ENCODE peak calls at places on chromosomes 2 and 18, in seven cellular contexts. X is upper lobe of left lung, V is A549, N is transverse colon, Z is thyroid gland, Y is stomach, T is esophagus squamous epithelium. S is an unnamed sample.

GRCh38 chr2:239817011-239817490 is 208.1 kb downstream of the NDUFA10 start:
- DNase-seq in X (no peak), V (no peak), N (no peak), Z (no peak), Y (peak; percentile 15), T (no peak), S (no peak)

GRCh38 chr2:227471924-227472264 is at the start of gene AGFG1:
- DNase-seq in X (peak; percentile 91), V (peak; percentile 88), N (peak; percentile 88), Z (peak; percentile 79), Y (peak; percentile 89), T (peak; percentile 36), S (peak; percentile 92)

GRCh38 chr2:69741281-69742169 is at the start of gene ANXA4:
- DNase-seq in X (peak; percentile 95), V (peak; percentile 91), N (peak; percentile 92), Z (peak; percentile 89), Y (peak; percentile 90), T (peak; percentile 9), S (peak; percentile 90)

GRCh38 chr2:74587664-74588277 is 33.3 kb downstream of the DOK1 start:
- DNase-seq in X (peak; percentile 66), V (peak; percentile 77), N (peak; percentile 65), Z (peak; percentile 70), Y (peak; percentile 69), T (no peak), S (peak; percentile 72)

GRCh38 chr18:78984941-78985784 is 5.5 kb downstream of the SALL3 start:
- DNase-seq in X (peak; percentile 50), V (peak; percentile 28), N (no peak), Z (no peak), Y (no peak), T (no peak), S (no peak)

GRCh38 chr2:239381709-239382134 is 19.1 kb downstream of the HDAC4 start:
- DNase-seq in X (no peak), V (no peak), N (no peak), Z (no peak), Y (no peak), T (no peak), S (no peak)

GRCh38 chr2:61575447-61575859 is 37.3 kb upstream of the XPO1 start:
- DNase-seq in X (no peak), V (no peak), N (no peak), Z (no peak), Y (no peak), T (no peak), S (no peak)

GRCh38 chr2:15701326-15701907 is 109.7 kb downstream of the DDX1 start:
- DNase-seq in X (no peak), V (no peak), N (peak; percentile 38), Z (no peak), Y (no peak), T (no peak), S (no peak)

GRCh38 chr2:10257036-10257435 is 45.7 kb upstream of the HPCAL1 start:
- DNase-seq in X (no peak), V (no peak), N (no peak), Z (no peak), Y (no peak), T (no peak), S (no peak)

GRCh38 chr2:39408351-39409136 is 28.5 kb downstream of the MAP4K3 start:
- DNase-seq in X (no peak), V (no peak), N (no peak), Z (no peak), Y (no peak), T (no peak), S (no peak)

GRCh38 chr2:178747767-178748166 is 59.5 kb downstream of the TTN start:
- DNase-seq in X (no peak), V (no peak), N (no peak), Z (no peak), Y (no peak), T (no peak), S (no peak)

GRCh38 chr2:217990389-217990788 is 12.4 kb downstream of the TNS1 start:
- DNase-seq in X (no peak), V (no peak), N (no peak), Z (no peak), Y (no peak), T (no peak), S (no peak)

GRCh38 chr2:33160217-33160616 is 213.5 kb downstream of the LTBP1 start:
- DNase-seq in X (no peak), V (no peak), N (no peak), Z (no peak), Y (no peak), T (no peak), S (no peak)

GRCh38 chr2:68156419-68156818 is 1.3 kb upstream of the PNO1 start:
- DNase-seq in X (no peak), V (no peak), N (no peak), Z (no peak), Y (no peak), T (no peak), S (no peak)

GRCh38 chr18:28960146-28960545 is 783.2 kb upstream of the CDH2 start:
- DNase-seq in X (no peak), V (no peak), N (no peak), Z (no peak), Y (no peak), T (no peak), S (no peak)

GRCh38 chr2:113253453-113253852 is 25.3 kb downstream of the PAX8 start:
- DNase-seq in X (no peak), V (no peak), N (no peak), Z (no peak), Y (no peak), T (no peak), S (no peak)

GRCh38 chr2:221549143-221549542 is 23.0 kb downstream of the EPHA4 start:
- DNase-seq in X (no peak), V (no peak), N (no peak), Z (no peak), Y (no peak), T (no peak), S (no peak)

GRCh38 chr2:142165790-142166189 is 35.0 kb upstream of the LRP1B start:
- DNase-seq in X (no peak), V (peak; percentile 67), N (no peak), Z (no peak), Y (no peak), T (no peak), S (peak; percentile 30)

GRCh38 chr18:3075491-3075890 is 62.5 kb upstream of the LPIN2 start:
- DNase-seq in X (no peak), V (no peak), N (no peak), Z (no peak), Y (no peak), T (no peak), S (no peak)

DNA sequence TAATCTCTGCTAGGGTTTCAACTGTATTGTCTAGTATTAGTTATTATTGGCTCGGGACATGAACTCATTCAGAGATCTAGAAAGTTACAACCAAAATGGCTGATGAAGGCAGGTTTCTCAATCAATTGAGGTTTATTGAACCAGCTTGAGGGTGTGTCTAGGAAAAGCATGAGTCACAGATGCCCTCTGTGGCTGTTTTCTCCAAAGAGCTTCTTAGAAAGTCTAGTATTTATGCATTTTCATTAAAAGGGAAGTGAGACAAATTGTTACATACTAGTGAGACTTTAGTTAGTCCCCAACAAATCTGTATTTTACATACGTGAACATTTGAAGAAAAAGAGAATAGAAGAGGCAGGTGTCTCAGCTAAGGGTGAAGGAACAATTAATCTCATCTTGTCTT is 23.1 kb upstream of the RTTN start:
- DNase-seq in X (no peak), V (no peak), N (no peak), Z (no peak), Y (no peak), T (no peak), S (no peak)
- TF ChIP-seq POLR2A in X (no peak), V (no peak), N (no peak), Z (no peak), Y (no peak), T (no peak), S (no peak)

DNA sequence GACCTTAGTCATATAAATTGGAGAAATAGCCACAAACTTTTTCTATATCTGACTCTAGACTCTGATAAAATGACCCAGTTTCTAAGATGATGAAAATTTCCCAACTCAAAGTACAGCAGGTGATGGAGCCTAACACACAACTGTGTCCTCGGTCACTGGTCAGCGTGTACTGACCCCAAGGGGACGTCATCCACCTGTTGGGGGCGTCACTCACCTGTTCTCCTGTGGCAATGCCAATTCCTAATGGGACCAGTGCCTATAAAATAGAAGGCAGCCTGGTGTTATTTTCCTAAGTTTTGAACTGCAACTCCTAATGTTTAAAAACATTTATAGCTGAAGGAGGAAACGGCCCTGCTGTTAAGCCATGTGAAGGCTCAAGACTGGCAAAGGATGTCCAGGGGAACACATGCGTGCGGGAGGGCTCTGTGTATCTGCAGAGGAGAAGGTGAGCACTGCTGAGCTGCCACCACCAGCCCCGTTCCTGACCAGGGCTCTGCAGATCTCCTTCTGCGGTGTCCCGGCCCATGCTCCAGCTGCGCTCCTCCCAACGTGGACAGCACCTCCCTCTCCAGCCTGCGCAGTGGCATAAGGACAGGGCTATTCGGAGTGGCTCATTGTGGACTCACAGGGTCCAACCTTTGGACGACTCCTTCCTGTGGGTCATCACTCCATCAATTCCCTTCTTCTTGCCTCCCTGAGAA is 21.2 kb downstream of the TYMS start:
- DNase-seq in X (no peak), V (no peak), N (no peak), Z (no peak), Y (no peak), T (no peak), S (no peak)
- TF ChIP-seq POLR2A in X (no peak), V (no peak), N (no peak), Z (no peak), Y (no peak), T (no peak), S (no peak)

DNA sequence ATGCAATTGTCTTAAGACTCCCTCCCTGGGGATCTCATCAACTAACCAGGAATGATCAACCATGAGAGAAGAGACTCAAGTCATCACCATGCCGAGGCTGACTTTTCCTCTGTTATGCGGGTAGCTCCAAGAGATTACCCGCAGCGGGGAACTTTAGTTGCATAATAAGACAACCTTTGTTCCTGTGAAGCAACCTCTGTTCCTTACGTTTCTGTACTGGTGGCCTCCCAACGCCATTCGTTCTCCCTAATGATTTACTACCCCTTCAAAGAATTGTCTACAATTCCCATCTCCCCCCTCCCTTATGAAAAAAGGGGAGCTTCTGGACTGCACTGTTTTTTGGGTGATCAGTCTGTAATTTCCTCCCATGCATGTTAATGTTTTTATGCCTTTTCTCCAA is 66.1 kb upstream of the LRPPRC start:
- DNase-seq in X (no peak), V (peak; percentile 26), N (no peak), Z (no peak), Y (no peak), T (no peak), S (no peak)
- TF ChIP-seq POLR2A in X (no peak), V (no peak), N (no peak), Z (no peak), Y (no peak), T (no peak), S (no peak)

DNA sequence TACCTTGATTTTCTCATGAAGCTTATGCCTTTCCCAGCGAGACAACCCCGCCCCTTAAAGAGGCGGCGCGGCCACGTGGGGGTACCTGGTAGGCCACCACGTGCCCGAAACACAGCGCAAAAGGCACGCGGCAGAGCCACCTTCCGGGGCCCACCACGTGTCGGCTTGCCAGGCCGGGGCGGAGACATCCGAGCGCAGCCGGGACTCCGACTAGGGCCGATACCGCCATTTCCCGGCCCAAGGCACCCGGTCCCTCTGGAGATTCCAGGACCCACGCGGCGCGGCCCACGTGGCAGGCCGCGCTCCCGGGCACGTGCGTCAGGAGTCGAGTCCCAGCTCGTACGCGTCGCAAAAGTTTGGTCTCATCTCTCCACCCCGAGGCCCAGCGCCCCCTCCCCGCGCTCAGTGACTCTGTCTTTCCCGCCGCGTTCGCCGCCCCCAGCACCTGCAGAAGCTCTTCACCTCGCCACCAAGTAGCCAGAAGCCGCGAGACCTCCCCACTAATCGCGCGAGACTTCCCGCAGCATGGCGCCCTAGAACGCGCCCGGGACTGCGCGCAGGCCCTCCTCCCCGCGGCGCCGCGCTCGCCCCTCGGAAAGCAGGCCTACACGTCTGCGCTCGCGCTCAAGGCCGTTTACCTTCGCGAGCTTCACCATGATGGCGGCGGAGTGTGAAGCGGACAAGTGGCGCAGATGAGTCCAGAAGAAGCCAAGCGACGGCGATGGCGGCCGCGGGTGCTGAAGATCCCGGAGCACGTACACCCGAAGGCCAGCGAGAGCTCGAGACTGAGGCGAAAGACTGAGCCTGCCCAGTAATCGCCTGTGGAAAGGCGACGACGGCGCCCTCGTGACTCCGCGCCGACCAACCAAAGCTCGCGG is at the start of gene NCL:
- DNase-seq in X (peak; percentile 98), V (peak; percentile 99), N (peak; percentile 99), Z (peak; percentile 86), Y (peak; percentile 78), T (peak; percentile 79), S (peak; percentile 98)
- TF ChIP-seq POLR2A in X (peak; percentile 83), V (peak; percentile 99), N (peak; percentile 99), Z (peak; percentile 94), Y (peak; percentile 94), T (no peak), S (peak; percentile 63)